ENCODE peak calls at places on chromosomes 13 and 19, in six cellular contexts. M is IMR-90, O is neuronal stem cell, Z is mesenchymal stem cell, B is trophoblast cell, N is H1. E is an unnamed sample.
A peak's percentile ranks its signal among the peaks of the same experiment; 100 is the strongest.

GRCh38 chr19:45110811-45111210 is 17.8 kb downstream of the PPP1R37 start:
- DNase-seq in M (no peak), O (no peak), Z (no peak), B (no peak), N (no peak), E (no peak)

GRCh38 chr19:7506385-7507328 is 9.2 kb upstream of the ZNF358 start:
- DNase-seq in M (peak; percentile 48), O (peak; percentile 77), Z (peak; percentile 92), B (peak; percentile 78), N (peak; percentile 98), E (peak; percentile 97)

GRCh38 chr19:40254714-40255418 is 28.4 kb upstream of the CCNP start:
- DNase-seq in M (no peak), O (no peak), Z (no peak), B (no peak), N (no peak), E (no peak)

GRCh38 chr13:28467034-28467433 is 27.9 kb downstream of the FLT1 start:
- DNase-seq in M (no peak), O (no peak), Z (no peak), B (no peak), N (no peak), E (peak; percentile 32)

GRCh38 chr13:44373601-44374347 is at the start of gene SERP2:
- DNase-seq in M (no peak), O (peak; percentile 41), Z (no peak), B (peak; percentile 30), N (peak; percentile 83), E (peak; percentile 76)

GRCh38 chr13:64591981-64592380 is 2638.2 kb downstream of the PCDH9 start:
- DNase-seq in M (peak; percentile 61), O (no peak), Z (peak; percentile 32), B (no peak), N (no peak), E (no peak)

GRCh38 chr19:58386576-58387337 is at the start of gene RPS5:
- DNase-seq in M (peak; percentile 99), O (peak; percentile 96), Z (peak; percentile 99), B (peak; percentile 99), N (peak; percentile 93), E (peak; percentile 99)

GRCh38 chr13:43023244-43023931 is at the start of gene DNAJC15:
- DNase-seq in M (peak; percentile 83), O (peak; percentile 33), Z (no peak), B (peak; percentile 96), N (peak; percentile 74), E (peak; percentile 84)

GRCh38 chr19:3365447-3366103 is 808 bp upstream of the NFIC start:
- DNase-seq in M (peak; percentile 66), O (no peak), Z (peak; percentile 77), B (peak; percentile 93), N (no peak), E (peak; percentile 24)

DNA sequence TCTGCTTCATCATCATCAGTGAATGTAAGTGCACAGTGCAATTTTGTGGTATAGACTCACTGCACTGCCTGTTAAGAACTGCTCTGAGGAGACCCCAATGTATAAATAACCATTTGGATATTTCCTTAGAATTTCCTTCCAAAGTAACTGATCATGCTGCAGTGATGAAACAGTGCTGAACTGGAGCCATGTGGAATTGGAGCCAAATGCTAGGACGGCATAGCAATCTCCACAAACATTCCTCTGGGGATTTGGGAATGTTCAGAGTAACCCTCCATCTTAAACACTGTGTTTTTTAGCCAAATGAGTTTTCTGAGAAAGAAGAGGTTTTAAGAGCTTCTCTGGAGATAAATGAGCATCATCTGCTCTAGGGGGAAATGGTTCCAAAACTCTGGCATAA is 98.2 kb downstream of the OLFM4 start:
- DNase-seq in M (peak; percentile 65), O (no peak), Z (no peak), B (no peak), N (no peak), E (no peak)
- H3K79me1 ChIP-seq in M (no peaks in the 10 kb centered on the region), O (no peaks in the 10 kb centered on the region), Z (no peaks in the 10 kb centered on the region), B (no peaks in the 10 kb centered on the region), N (no peaks in the 10 kb centered on the region), E (no peaks in the 10 kb centered on the region)

GRCh38 chr19:42292963-42293362 is 9.0 kb upstream of the PRR19 start:
- DNase-seq in M (no peak), O (no peak), Z (no peak), B (no peak), N (no peak), E (no peak)

GRCh38 chr19:42293539-42293938 is 8.4 kb upstream of the PRR19 start:
- DNase-seq in M (no peak), O (no peak), Z (no peak), B (no peak), N (peak; percentile 67), E (no peak)

GRCh38 chr19:42295342-42295741 is 6.6 kb upstream of the PRR19 start:
- DNase-seq in M (no peak), O (no peak), Z (no peak), B (no peak), N (peak; percentile 52), E (no peak)

GRCh38 chr19:42294471-42295137 is 7.3 kb upstream of the PRR19 start:
- DNase-seq in M (no peak), O (no peak), Z (no peak), B (no peak), N (no peak), E (no peak)

DNA sequence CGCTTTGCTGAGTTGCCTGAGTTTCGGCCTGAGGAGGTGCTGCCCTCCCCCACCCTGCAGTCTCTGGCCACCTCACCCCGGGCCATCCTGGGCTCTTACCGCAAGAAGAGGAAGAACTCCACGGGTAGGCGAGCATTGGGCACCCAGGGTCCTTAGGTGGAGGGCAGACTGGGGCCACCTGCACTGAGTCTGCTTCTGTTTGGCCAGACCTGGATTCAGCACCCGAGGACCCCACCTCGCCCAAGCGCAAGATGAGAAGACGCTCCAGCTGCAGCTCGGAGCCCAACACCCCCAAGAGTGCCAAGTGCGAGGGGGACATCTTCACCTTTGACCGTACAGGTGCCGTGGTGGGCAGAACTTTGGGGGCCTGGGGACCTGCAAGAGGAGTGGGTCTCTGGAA is 8.0 kb upstream of the PRR19 start:
- DNase-seq in M (no peak), O (no peak), Z (no peak), B (no peak), N (no peak), E (no peak)
- H3K36me3 ChIP-seq in M (peaks cover 65% of the 10 kb centered on the region), O (peaks cover 92% of the 10 kb centered on the region), Z (peaks cover 79% of the 10 kb centered on the region), B (peaks cover 72% of the 10 kb centered on the region), N (peaks cover 5% of the 10 kb centered on the region), E (peaks cover 5% of the 10 kb centered on the region)

GRCh38 chr13:21071894-21072293 is 10.5 kb upstream of the LATS2 start:
- DNase-seq in M (no peak), O (no peak), Z (no peak), B (no peak), N (no peak), E (no peak)
- H3K79me1 ChIP-seq in M (no peaks in the 10 kb centered on the region), O (no peaks in the 10 kb centered on the region), Z (no peaks in the 10 kb centered on the region), B (peaks cover 20% of the 10 kb centered on the region), N (no peaks in the 10 kb centered on the region), E (no peaks in the 10 kb centered on the region)

DNA sequence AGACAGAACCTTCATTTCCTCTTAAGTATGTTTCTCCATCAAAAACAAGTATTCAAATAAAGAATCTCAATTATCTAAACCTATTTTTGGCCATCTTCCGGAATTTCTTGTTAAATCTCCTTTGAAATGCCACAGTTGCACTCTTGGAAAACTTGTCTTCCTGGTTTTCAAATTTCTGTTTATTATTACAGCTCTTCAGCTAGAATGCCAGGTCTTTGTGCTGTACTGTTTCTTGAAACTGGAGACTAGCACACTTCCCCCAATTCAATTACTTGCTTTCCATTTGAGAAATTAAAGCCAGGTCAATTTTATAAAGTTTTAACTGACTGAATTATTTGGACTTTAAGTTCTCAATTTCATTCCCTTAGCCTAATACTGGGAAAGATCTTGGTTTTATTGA is 10.2 kb downstream of the KCNRG start:
- DNase-seq in M (peak; percentile 41), O (no peak), Z (no peak), B (peak; percentile 30), N (no peak), E (no peak)
- H3K36me3 ChIP-seq in M (peaks cover 9% of the 10 kb centered on the region), O (peaks cover 69% of the 10 kb centered on the region), Z (peaks cover 78% of the 10 kb centered on the region), B (peaks cover 6% of the 10 kb centered on the region), N (no peaks in the 10 kb centered on the region), E (no peaks in the 10 kb centered on the region)

GRCh38 chr19:1220452-1221037 is 15.0 kb downstream of the STK11 start:
- DNase-seq in M (no peak), O (no peak), Z (no peak), B (no peak), N (peak; percentile 67), E (no peak)

GRCh38 chr19:1216756-1217155 is 11.2 kb downstream of the STK11 start:
- DNase-seq in M (no peak), O (no peak), Z (no peak), B (no peak), N (no peak), E (no peak)

GRCh38 chr19:1219786-1220451 is 14.3 kb downstream of the STK11 start:
- DNase-seq in M (no peak), O (no peak), Z (no peak), B (no peak), N (no peak), E (no peak)

GRCh38 chr19:1217366-1217765 is 11.8 kb downstream of the STK11 start:
- DNase-seq in M (no peak), O (no peak), Z (no peak), B (no peak), N (peak; percentile 57), E (no peak)

DNA sequence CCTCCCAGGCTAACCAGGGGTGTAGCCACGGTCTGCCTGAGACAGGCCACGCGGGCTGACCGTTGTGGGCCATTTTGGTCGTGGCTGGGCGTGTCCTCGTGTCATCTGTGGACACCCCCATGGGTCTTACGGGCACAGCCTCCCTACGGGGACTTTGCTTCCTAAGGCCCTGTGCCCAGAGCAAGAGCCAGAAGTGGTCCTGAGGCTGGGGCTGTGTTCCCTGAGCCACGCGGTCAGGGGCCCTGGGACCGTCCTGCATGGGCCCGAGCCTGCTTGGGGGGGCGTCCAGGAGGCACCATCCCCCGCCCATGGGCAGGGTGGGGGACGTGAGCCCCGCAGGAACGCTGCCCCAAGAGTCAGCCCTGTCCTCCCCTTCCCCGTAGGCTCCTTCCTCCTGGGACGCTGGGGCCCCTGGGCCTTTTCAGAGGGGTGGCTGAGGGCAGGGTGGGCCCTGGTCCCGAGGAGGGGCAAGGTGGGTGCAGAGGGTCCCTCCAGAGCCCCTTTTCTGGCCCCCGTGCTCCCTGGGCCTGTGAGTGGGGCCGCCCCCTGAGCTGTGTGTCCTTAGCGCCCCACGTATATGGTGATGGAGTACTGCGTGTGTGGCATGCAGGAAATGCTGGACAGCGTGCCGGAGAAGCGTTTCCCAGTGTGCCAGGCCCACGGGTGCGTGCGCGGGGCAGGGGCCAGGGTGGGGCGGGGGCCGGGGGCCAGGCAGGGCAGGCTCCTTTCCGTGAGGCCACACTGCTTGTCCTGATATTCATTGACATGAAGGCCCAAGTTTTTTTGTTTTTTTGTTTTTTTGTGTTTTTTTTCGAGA is 13.4 kb downstream of the STK11 start:
- DNase-seq in M (no peak), O (no peak), Z (no peak), B (no peak), N (no peak), E (no peak)
- H3K79me1 ChIP-seq in M (peaks cover 18% of the 10 kb centered on the region), O (peaks cover 43% of the 10 kb centered on the region), Z (peaks cover 36% of the 10 kb centered on the region), B (no peaks in the 10 kb centered on the region), N (peaks cover 13% of the 10 kb centered on the region), E (peaks cover 18% of the 10 kb centered on the region)